ENCODE peak calls at places on chromosomes 2 and 18, in five cellular contexts. One of them, this sample, is unnamed.

GRCh38 chr18:72820571-72820970 is 47.2 kb downstream of the NETO1 start:
- DNase-seq in IMR-90: no peak
- DNase-seq in germinal center: no peak
- DNase-seq in stimulated activated CD8-positive, alpha-beta memory T cell treated with anti-CD3 and anti-CD28 coated beads, Interleukin-7, amount 100 ng/mL, for 24 hours: no peak
- DNase-seq in H54: no peak
- DNase-seq in this sample: no peak

GRCh38 chr18:14969507-14969906 is 221.5 kb downstream of the ANKRD30B start:
- DNase-seq in IMR-90: no peak
- DNase-seq in germinal center: no peak
- DNase-seq in stimulated activated CD8-positive, alpha-beta memory T cell treated with anti-CD3 and anti-CD28 coated beads, Interleukin-7, amount 100 ng/mL, for 24 hours: no peak
- DNase-seq in H54: no peak
- DNase-seq in this sample: no peak

GRCh38 chr2:209901187-209901586 is 101.3 kb upstream of the RPE start:
- DNase-seq in IMR-90: no peak
- DNase-seq in germinal center: no peak
- DNase-seq in stimulated activated CD8-positive, alpha-beta memory T cell treated with anti-CD3 and anti-CD28 coated beads, Interleukin-7, amount 100 ng/mL, for 24 hours: no peak
- DNase-seq in H54: no peak
- DNase-seq in this sample: no peak

GRCh38 chr2:95061601-95062183 is 36.2 kb downstream of the MAL start:
- DNase-seq in IMR-90: no peak
- DNase-seq in germinal center: no peak
- DNase-seq in stimulated activated CD8-positive, alpha-beta memory T cell treated with anti-CD3 and anti-CD28 coated beads, Interleukin-7, amount 100 ng/mL, for 24 hours: no peak
- DNase-seq in H54: no peak
- DNase-seq in this sample: no peak

GRCh38 chr18:69936191-69936558 is 11.5 kb downstream of the CD226 start:
- DNase-seq in IMR-90: no peak
- DNase-seq in germinal center: no peak
- DNase-seq in stimulated activated CD8-positive, alpha-beta memory T cell treated with anti-CD3 and anti-CD28 coated beads, Interleukin-7, amount 100 ng/mL, for 24 hours: no peak
- DNase-seq in H54: no peak
- DNase-seq in this sample: no peak

GRCh38 chr18:70693196-70693595 is 404.4 kb downstream of the SOCS6 start:
- DNase-seq in IMR-90: peak
- DNase-seq in germinal center: no peak
- DNase-seq in stimulated activated CD8-positive, alpha-beta memory T cell treated with anti-CD3 and anti-CD28 coated beads, Interleukin-7, amount 100 ng/mL, for 24 hours: no peak
- DNase-seq in H54: no peak
- DNase-seq in this sample: no peak

GRCh38 chr18:13562494-13563029 is 163.8 kb downstream of the FAM210A start:
- DNase-seq in IMR-90: no peak
- DNase-seq in germinal center: peak
- DNase-seq in stimulated activated CD8-positive, alpha-beta memory T cell treated with anti-CD3 and anti-CD28 coated beads, Interleukin-7, amount 100 ng/mL, for 24 hours: peak
- DNase-seq in H54: no peak
- DNase-seq in this sample: no peak

GRCh38 chr2:156340377-156340776 is 7.9 kb upstream of the NR4A2 start:
- DNase-seq in IMR-90: no peak
- DNase-seq in germinal center: no peak
- DNase-seq in stimulated activated CD8-positive, alpha-beta memory T cell treated with anti-CD3 and anti-CD28 coated beads, Interleukin-7, amount 100 ng/mL, for 24 hours: no peak
- DNase-seq in H54: no peak
- DNase-seq in this sample: no peak

GRCh38 chr18:37575646-37576045 is 10.0 kb upstream of the CELF4 start:
- DNase-seq in IMR-90: no peak
- DNase-seq in germinal center: no peak
- DNase-seq in stimulated activated CD8-positive, alpha-beta memory T cell treated with anti-CD3 and anti-CD28 coated beads, Interleukin-7, amount 100 ng/mL, for 24 hours: no peak
- DNase-seq in H54: no peak
- DNase-seq in this sample: no peak

GRCh38 chr18:11857177-11857887 is 6.1 kb downstream of the CHMP1B start:
- DNase-seq in IMR-90: peak
- DNase-seq in germinal center: no peak
- DNase-seq in stimulated activated CD8-positive, alpha-beta memory T cell treated with anti-CD3 and anti-CD28 coated beads, Interleukin-7, amount 100 ng/mL, for 24 hours: no peak
- DNase-seq in H54: peak
- DNase-seq in this sample: no peak

GRCh38 chr18:80046431-80046830 is 12.2 kb downstream of the RBFA start:
- DNase-seq in IMR-90: no peak
- DNase-seq in germinal center: no peak
- DNase-seq in stimulated activated CD8-positive, alpha-beta memory T cell treated with anti-CD3 and anti-CD28 coated beads, Interleukin-7, amount 100 ng/mL, for 24 hours: no peak
- DNase-seq in H54: no peak
- DNase-seq in this sample: no peak

This sample was measured in endothelial cell.